ENCODE peak calls at places on chromosomes 7 and 10, in five cellular contexts. J is SK-N-MC, Z is epithelial cell of proximal tubule, A is MM.1S, V is upper lobe of right lung. E is an unnamed sample.

GRCh38 chr10:69232736-69233135 is 12.6 kb downstream of the HKDC1 start:
- DNase-seq in J (no peak), A (no peak), Z (no peak), V (no peak), E (no peak)

GRCh38 chr10:62696798-62697197 is 107.7 kb upstream of the ADO start:
- DNase-seq in J (no peak), A (no peak), V (no peak), Z (no peak), E (no peak)

GRCh38 chr7:159075563-159076238 is 69.0 kb downstream of the VIPR2 start:
- DNase-seq in J (no peak), V (peak; percentile 48), A (no peak), Z (no peak), E (peak; percentile 34)

GRCh38 chr7:104923010-104923421 is 91.0 kb upstream of the KMT2E start:
- DNase-seq in J (peak; percentile 45), A (peak; percentile 95), V (peak; percentile 76), Z (no peak), E (peak; percentile 39)

GRCh38 chr7:19020062-19020461 is 97.4 kb downstream of the TWIST1 start:
- DNase-seq in A (no peak), J (peak; percentile 50), Z (no peak), V (no peak), E (no peak)

GRCh38 chr7:32479574-32480200 is 10.5 kb downstream of the LSM5 start:
- DNase-seq in A (peak; percentile 41), J (no peak), V (no peak), Z (no peak), E (no peak)

GRCh38 chr7:156028521-156028920 is 216.3 kb upstream of the SHH start:
- DNase-seq in V (no peak), A (no peak), J (no peak), Z (no peak), E (no peak)

GRCh38 chr7:139695616-139696015 is 82.2 kb downstream of the HIPK2 start:
- DNase-seq in J (no peak), Z (no peak), A (no peak), V (no peak), E (no peak)

GRCh38 chr7:151351027-151351426 is 9.4 kb downstream of the NUB1 start:
- DNase-seq in Z (no peak), A (no peak), V (no peak), J (no peak), E (no peak)

GRCh38 chr7:37357277-37357996 is 91.2 kb downstream of the ELMO1 start:
- DNase-seq in J (no peak), V (no peak), Z (no peak), A (no peak), E (no peak)

GRCh38 chr10:62426086-62426485 is 51.9 kb downstream of the ZNF365 start:
- DNase-seq in J (no peak), Z (peak; percentile 58), A (no peak), V (no peak), E (no peak)

GRCh38 chr10:71727429-71728217 is 8.0 kb upstream of the C10orf105 start:
- DNase-seq in V (no peak), A (peak; percentile 84), J (no peak), Z (no peak), E (peak; percentile 72)

GRCh38 chr10:15780353-15781135 is 60.8 kb upstream of the ITGA8 start:
- DNase-seq in V (no peak), J (no peak), A (no peak), Z (no peak), E (no peak)

GRCh38 chr10:45589009-45589408 is 83.6 kb downstream of the ZFAND4 start:
- DNase-seq in A (no peak), V (no peak), J (no peak), Z (no peak), E (no peak)

GRCh38 chr10:121734517-121735137 is 136.4 kb upstream of the FGFR2 start:
- DNase-seq in V (no peak), J (no peak), Z (no peak), A (peak; percentile 33), E (no peak)

GRCh38 chr10:16673443-16673842 is 143.8 kb downstream of the RSU1 start:
- DNase-seq in J (no peak), V (no peak), Z (no peak), A (no peak), E (no peak)

GRCh38 chr10:88389456-88389855 is 193.7 kb downstream of the RNLS start:
- DNase-seq in V (no peak), J (peak; percentile 14), Z (peak; percentile 12), A (peak; percentile 78), E (no peak)

GRCh38 chr7:140506788-140507464 is 27.6 kb upstream of the MKRN1 start:
- DNase-seq in Z (no peak), J (no peak), A (peak; percentile 66), V (no peak), E (peak; percentile 29)

GRCh38 chr10:43251664-43252165 is 15.2 kb downstream of the RASGEF1A start:
- DNase-seq in Z (no peak), J (no peak), V (peak; percentile 50), A (no peak), E (peak; percentile 13)

GRCh38 chr7:100493476-100494264 is 9.9 kb downstream of the NYAP1 start:
- DNase-seq in Z (no peak), J (no peak), V (peak; percentile 81), A (peak; percentile 37), E (no peak)

GRCh38 chr7:150340875-150341262 is 560 bp downstream of the RARRES2 start:
- DNase-seq in Z (no peak), V (peak; percentile 63), J (no peak), A (no peak), E (no peak)

GRCh38 chr7:42735081-42735480 is 176.8 kb downstream of the C7orf25 start:
- DNase-seq in J (no peak), V (no peak), Z (no peak), A (no peak), E (no peak)

GRCh38 chr10:52359466-52359865 is 45.4 kb downstream of the DKK1 start:
- DNase-seq in J (no peak), Z (no peak), A (no peak), V (no peak), E (no peak)

GRCh38 chr7:151142686-151143040 is 24.8 kb downstream of the GBX1 start:
- DNase-seq in J (no peak), A (no peak), V (no peak), Z (no peak), E (peak; percentile 12)

GRCh38 chr10:119406888-119407777 is 135.4 kb downstream of the RGS10 start:
- DNase-seq in V (no peak), Z (no peak), J (no peak), A (peak; percentile 37), E (no peak)

GRCh38 chr10:124732931-124733536 is 11.1 kb downstream of the FAM53B start:
- DNase-seq in J (no peak), V (peak; percentile 84), Z (no peak), A (peak; percentile 87), E (peak; percentile 76)

GRCh38 chr7:100400656-100401055 is 27.4 kb downstream of the PILRA start:
- DNase-seq in J (no peak), Z (no peak), V (no peak), A (no peak), E (no peak)

GRCh38 chr7:151256410-151257045 is 8.0 kb upstream of the SMARCD3 start:
- DNase-seq in J (no peak), A (no peak), Z (no peak), V (no peak), E (no peak)

GRCh38 chr7:5077740-5078139 is 32.1 kb downstream of the RBAK start:
- DNase-seq in A (no peak), J (no peak), Z (no peak), V (no peak), E (no peak)

GRCh38 chr10:87705339-87705738 is 45.7 kb downstream of the PAPSS2 start:
- DNase-seq in J (no peak), V (no peak), A (no peak), Z (no peak), E (no peak)

DNA sequence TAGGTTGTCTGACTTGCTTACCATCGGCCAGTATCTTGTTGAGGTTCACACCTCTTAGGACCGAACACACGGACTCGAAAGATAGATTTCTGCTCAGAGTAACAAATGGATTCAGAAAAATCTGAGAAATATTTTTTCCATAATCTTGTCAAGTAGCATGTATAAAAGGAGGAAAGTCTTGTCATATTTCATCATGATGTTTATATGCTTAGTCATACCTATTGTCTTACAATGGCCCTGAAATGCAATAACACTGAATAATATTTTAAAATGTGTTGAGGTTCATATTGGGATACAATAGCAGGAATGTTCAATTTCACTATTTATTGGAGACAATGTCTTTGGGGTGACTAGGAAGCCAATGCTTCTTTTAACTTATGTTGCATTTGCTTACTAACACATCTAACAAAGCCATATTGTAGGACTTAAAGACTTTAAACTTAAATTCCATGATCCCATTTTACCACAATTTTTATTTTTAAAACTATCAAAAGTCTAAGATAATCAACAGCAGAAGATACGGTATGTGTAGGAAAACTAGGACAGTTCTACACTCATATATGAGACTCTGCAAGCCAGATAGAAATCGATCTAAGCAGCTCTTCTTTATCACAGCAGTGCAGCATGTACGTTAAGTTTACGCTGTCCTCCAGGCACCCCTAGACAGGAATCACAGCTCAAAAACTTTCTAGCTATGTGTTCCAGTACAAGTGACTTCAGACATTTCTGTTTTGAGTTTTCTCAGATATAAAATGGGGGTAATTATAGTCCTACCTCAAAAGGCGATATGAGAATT is 135.7 kb upstream of the CAV2 start:
- DNase-seq in V (no peak), A (no peak), J (no peak), Z (no peak), E (no peak)
- H3K4me3 ChIP-seq in V (no peak overlapping the region), A (no peak overlapping the region), J (no peak overlapping the region), Z (no peak overlapping the region), E (no peak overlapping the region)

GRCh38 chr7:111529507-111530355 is 32.6 kb downstream of the IMMP2L start:
- DNase-seq in V (no peak), Z (no peak), J (no peak), A (no peak), E (no peak)
- H3K4me3 ChIP-seq in V (no peak overlapping the region), Z (no peak overlapping the region), J (no peak overlapping the region), A (no peak overlapping the region), E (no peak overlapping the region)

GRCh38 chr10:75397571-75397921 is 4.0 kb downstream of the ZNF503 start:
- DNase-seq in A (no peak), V (no peak), J (no peak), Z (no peak), E (no peak)
- H3K4me3 ChIP-seq in A (no peak overlapping the region), V (peak overlapping the region; percentile 81), J (no peak overlapping the region), Z (peak overlapping the region; percentile 99), E (peak overlapping the region; percentile 80)

GRCh38 chr7:83259064-83259463 is 96.4 kb upstream of the PCLO start:
- DNase-seq in V (no peak), J (no peak), Z (no peak), A (peak; percentile 17), E (no peak)
- H3K4me3 ChIP-seq in V (no peak overlapping the region), J (no peak overlapping the region), Z (no peak overlapping the region), A (no peak overlapping the region), E (no peak overlapping the region)